ENCODE peak calls at places on chromosomes 7 and 10, in six cellular contexts. F is D341Med; H is activated CD4-positive, CD25-positive, alpha-beta regulatory T cell treated with anti-CD3 and anti-CD28 coated beads, Interleukin-2, amount 50 U/mL, for 72 hours; J is HEK293T; O is aorta; Z is NCI-H1092 treated with DMSO at 0.1 percent for 48 hours. L is an unnamed sample.

GRCh38 chr10:63573068-63573697 is 52.0 kb downstream of the REEP3 start:
- DNase-seq in Z (peak), H (no peak), O (no peak), J (no peak), F (no peak), L (no peak)

GRCh38 chr7:71504697-71505441 is 372.9 kb downstream of the GALNT17 start:
- DNase-seq in J (no peak), H (no peak), O (no peak), Z (no peak), F (no peak), L (no peak)

GRCh38 chr7:91355680-91356435 is 91.6 kb downstream of the FZD1 start:
- DNase-seq in Z (no peak), O (no peak), H (no peak), J (no peak), F (no peak), L (no peak)

GRCh38 chr10:60827791-60828488 is 49.7 kb downstream of the CDK1 start:
- DNase-seq in O (no peak), F (no peak), J (no peak), Z (no peak), H (no peak), L (no peak)

GRCh38 chr10:79292789-79293746 is 54.2 kb upstream of the PPIF start:
- DNase-seq in Z (no peak), J (peak), F (peak), O (no peak), H (peak), L (no peak)

GRCh38 chr10:70341016-70341415 is 41.4 kb downstream of the LRRC20 start:
- DNase-seq in O (no peak), J (no peak), H (no peak), F (no peak), Z (no peak), L (no peak)

GRCh38 chr10:11270858-11271179 is 253.1 kb downstream of the CELF2 start:
- DNase-seq in O (no peak), Z (no peak), H (no peak), F (no peak), J (no peak), L (no peak)

GRCh38 chr10:47330804-47331203 is 8.6 kb downstream of the GDF2 start:
- DNase-seq in J (no peak), Z (no peak), F (no peak), O (peak), H (no peak), L (no peak)

GRCh38 chr10:34526186-34526585 is 288.9 kb downstream of the PARD3 start:
- DNase-seq in O (no peak), Z (no peak), H (no peak), J (no peak), F (no peak), L (no peak)

GRCh38 chr10:110456523-110457091 is 41.1 kb upstream of the DUSP5 start:
- DNase-seq in O (no peak), H (no peak), J (no peak), F (no peak), Z (no peak), L (no peak)

GRCh38 chr7:11524476-11525398 is 307.3 kb downstream of the THSD7A start:
- DNase-seq in F (no peak), H (no peak), Z (peak), J (no peak), O (no peak), L (no peak)

GRCh38 chr7:123784263-123784662 is 35.5 kb upstream of the WASL start:
- DNase-seq in Z (no peak), O (no peak), H (no peak), J (no peak), F (no peak), L (no peak)

GRCh38 chr10:61128196-61128595 is 184.2 kb upstream of the RHOBTB1 start:
- DNase-seq in H (no peak), J (no peak), Z (no peak), F (no peak), O (no peak), L (no peak)

GRCh38 chr10:104416851-104417250 is 63.2 kb downstream of the CFAP58 start:
- DNase-seq in J (no peak), O (no peak), Z (no peak), F (no peak), H (no peak), L (no peak)

GRCh38 chr10:110398419-110399162 is 93.9 kb upstream of the SMNDC1 start:
- DNase-seq in H (no peak), J (no peak), F (no peak), Z (no peak), O (peak), L (no peak)

GRCh38 chr10:34861293-34862004 is 46.4 kb upstream of the PARD3 start:
- DNase-seq in J (peak), H (no peak), Z (peak), F (peak), O (no peak), L (no peak)

GRCh38 chr7:132656846-132657776 is 80.8 kb upstream of the PLXNA4 start:
- DNase-seq in F (peak), O (no peak), H (no peak), J (peak), Z (peak), L (no peak)

GRCh38 chr10:31036209-31036608 is 4.5 kb upstream of the ZNF438 start:
- DNase-seq in J (no peak), H (no peak), F (no peak), O (no peak), Z (no peak), L (no peak)

GRCh38 chr10:56662765-56663447 is 301.8 kb upstream of the ZWINT start:
- DNase-seq in H (no peak), J (no peak), O (no peak), F (no peak), Z (no peak), L (no peak)

GRCh38 chr7:98930464-98930863 is 52.1 kb downstream of the TRRAP start:
- DNase-seq in J (no peak), H (no peak), F (no peak), Z (no peak), O (no peak), L (no peak)

GRCh38 chr7:128833939-128834310 is 3.7 kb downstream of the FLNC start:
- DNase-seq in F (no peak), H (no peak), J (no peak), O (no peak), Z (no peak), L (no peak)

L was measured in esophagus muscularis mucosa.